ENCODE peak calls at places on chromosomes 3 and 15, in five cellular contexts. One of them, this sample, is unnamed.

GRCh38 chr15:53246404-53246803 is 456.3 kb upstream of the ONECUT1 start:
- DNase-seq in breast epithelium: no peak
- DNase-seq in gastrocnemius medialis: no peak
- DNase-seq in hepatocyte: no peak
- DNase-seq in lung: no peak
- DNase-seq in this sample: no peak

GRCh38 chr3:134941820-134942219 is 146.8 kb downstream of the EPHB1 start:
- DNase-seq in breast epithelium: no peak
- DNase-seq in lung: no peak
- DNase-seq in hepatocyte: no peak
- DNase-seq in gastrocnemius medialis: no peak
- DNase-seq in this sample: no peak

GRCh38 chr3:128683957-128684356 is 33.3 kb upstream of the RPN1 start:
- DNase-seq in hepatocyte: no peak
- DNase-seq in lung: no peak
- DNase-seq in gastrocnemius medialis: no peak
- DNase-seq in breast epithelium: no peak
- DNase-seq in this sample: no peak

GRCh38 chr15:84594617-84595290 is 6.1 kb upstream of the ZSCAN2 start:
- DNase-seq in gastrocnemius medialis: no peak
- DNase-seq in hepatocyte: peak; percentile 44
- DNase-seq in breast epithelium: no peak
- DNase-seq in lung: no peak
- DNase-seq in this sample: no peak

GRCh38 chr15:82066455-82066854 is 20.6 kb upstream of the MEX3B start:
- DNase-seq in gastrocnemius medialis: no peak
- DNase-seq in breast epithelium: no peak
- DNase-seq in hepatocyte: no peak
- DNase-seq in lung: no peak
- DNase-seq in this sample: no peak

GRCh38 chr3:165919284-165919683 is 82.1 kb upstream of the BCHE start:
- DNase-seq in breast epithelium: no peak
- DNase-seq in gastrocnemius medialis: no peak
- DNase-seq in hepatocyte: no peak
- DNase-seq in lung: no peak
- DNase-seq in this sample: no peak

GRCh38 chr3:169610888-169611291 is 52.6 kb downstream of the MECOM start:
- DNase-seq in breast epithelium: no peak
- DNase-seq in hepatocyte: no peak
- DNase-seq in lung: no peak
- DNase-seq in gastrocnemius medialis: no peak
- DNase-seq in this sample: no peak

GRCh38 chr15:57595011-57595866 is 3.5 kb downstream of the MYZAP start:
- DNase-seq in hepatocyte: peak; percentile 38
- DNase-seq in breast epithelium: no peak
- DNase-seq in lung: no peak
- DNase-seq in gastrocnemius medialis: no peak
- DNase-seq in this sample: no peak

GRCh38 chr3:185763347-185764010 is 61.4 kb downstream of the IGF2BP2 start:
- DNase-seq in hepatocyte: no peak
- DNase-seq in breast epithelium: no peak
- DNase-seq in lung: no peak
- DNase-seq in gastrocnemius medialis: no peak
- DNase-seq in this sample: no peak

GRCh38 chr3:30418443-30418842 is 188.0 kb upstream of the TGFBR2 start:
- DNase-seq in lung: no peak
- DNase-seq in gastrocnemius medialis: no peak
- DNase-seq in breast epithelium: no peak
- DNase-seq in hepatocyte: no peak
- DNase-seq in this sample: no peak

GRCh38 chr3:4492240-4493007 is 724 bp upstream of the ITPR1 start:
- DNase-seq in breast epithelium: peak; percentile 55
- DNase-seq in gastrocnemius medialis: peak; percentile 41
- DNase-seq in lung: peak; percentile 60
- DNase-seq in hepatocyte: peak; percentile 76
- DNase-seq in this sample: peak; percentile 74

GRCh38 chr3:72901840-72902239 is 14.0 kb downstream of the GXYLT2 start:
- DNase-seq in lung: no peak
- DNase-seq in gastrocnemius medialis: no peak
- DNase-seq in breast epithelium: no peak
- DNase-seq in hepatocyte: no peak
- DNase-seq in this sample: no peak

GRCh38 chr3:125014570-125015179 is 41.1 kb downstream of the HEG1 start:
- DNase-seq in breast epithelium: no peak
- DNase-seq in gastrocnemius medialis: no peak
- DNase-seq in lung: no peak
- DNase-seq in hepatocyte: no peak
- DNase-seq in this sample: no peak

GRCh38 chr3:47347217-47347801 is 33.5 kb upstream of the PTPN23 start:
- DNase-seq in breast epithelium: no peak
- DNase-seq in lung: no peak
- DNase-seq in hepatocyte: no peak
- DNase-seq in gastrocnemius medialis: no peak
- DNase-seq in this sample: no peak

GRCh38 chr3:184574552-184575430 is 13.2 kb downstream of the EPHB3 start:
- DNase-seq in lung: no peak
- DNase-seq in gastrocnemius medialis: no peak
- DNase-seq in hepatocyte: peak; percentile 58
- DNase-seq in breast epithelium: no peak
- DNase-seq in this sample: no peak

GRCh38 chr3:8841472-8841871 is 72.1 kb upstream of the OXTR start:
- DNase-seq in hepatocyte: no peak
- DNase-seq in lung: no peak
- DNase-seq in breast epithelium: no peak
- DNase-seq in gastrocnemius medialis: no peak
- DNase-seq in this sample: no peak

DNA sequence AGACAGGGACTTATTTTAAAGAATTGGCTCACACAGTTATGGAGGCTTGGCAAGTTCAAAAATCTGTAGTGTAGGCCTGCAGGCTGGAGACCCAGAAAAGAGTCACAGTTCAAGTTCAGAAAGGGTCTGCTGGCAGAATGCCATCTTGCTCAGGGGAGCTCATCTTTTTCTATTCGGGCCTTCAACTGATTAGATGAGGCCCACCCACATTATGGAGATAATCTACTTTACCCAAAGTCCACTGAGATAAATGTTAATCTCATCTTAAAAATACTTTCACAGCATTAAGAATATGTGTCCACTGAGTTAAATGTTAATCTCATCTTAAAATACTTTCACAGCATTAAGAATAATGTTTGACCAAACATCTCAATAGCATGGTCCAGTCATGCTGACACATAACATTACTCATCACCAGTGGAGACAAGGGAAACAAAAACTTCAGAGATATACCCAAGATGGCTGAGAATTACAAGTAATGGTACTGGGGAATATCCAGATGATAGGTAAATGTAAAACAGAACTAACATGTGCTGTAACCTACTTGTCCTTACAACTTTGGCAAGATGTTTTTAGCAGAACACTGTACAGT is 74.3 kb upstream of the STAC start:
- DNase-seq in breast epithelium: no peak
- DNase-seq in gastrocnemius medialis: no peak
- DNase-seq in hepatocyte: no peak
- DNase-seq in lung: no peak
- DNase-seq in this sample: no peak
- TF ChIP-seq CTCF in breast epithelium: no peak
- TF ChIP-seq CTCF in gastrocnemius medialis: no peak
- TF ChIP-seq CTCF in hepatocyte: no peak
- TF ChIP-seq CTCF in lung: no peak
- TF ChIP-seq CTCF in this sample: no peak

GRCh38 chr3:177522051-177522450 is 324.8 kb upstream of the TBL1XR1 start:
- DNase-seq in breast epithelium: no peak
- DNase-seq in lung: no peak
- DNase-seq in gastrocnemius medialis: no peak
- DNase-seq in hepatocyte: no peak
- DNase-seq in this sample: no peak

GRCh38 chr3:177523072-177523675 is 325.9 kb upstream of the TBL1XR1 start:
- DNase-seq in breast epithelium: no peak
- DNase-seq in hepatocyte: no peak
- DNase-seq in lung: no peak
- DNase-seq in gastrocnemius medialis: no peak
- DNase-seq in this sample: no peak

GRCh38 chr3:177524742-177525141 is 327.5 kb upstream of the TBL1XR1 start:
- DNase-seq in hepatocyte: no peak
- DNase-seq in lung: no peak
- DNase-seq in breast epithelium: no peak
- DNase-seq in gastrocnemius medialis: no peak
- DNase-seq in this sample: no peak

GRCh38 chr3:177525414-177525813 is 328.1 kb upstream of the TBL1XR1 start:
- DNase-seq in lung: no peak
- DNase-seq in breast epithelium: no peak
- DNase-seq in hepatocyte: no peak
- DNase-seq in gastrocnemius medialis: no peak
- DNase-seq in this sample: no peak

GRCh38 chr3:177523991-177524438 is 326.7 kb upstream of the TBL1XR1 start:
- DNase-seq in lung: no peak
- DNase-seq in breast epithelium: no peak
- DNase-seq in gastrocnemius medialis: no peak
- DNase-seq in hepatocyte: peak; percentile 59
- DNase-seq in this sample: no peak
- H3K9me3 ChIP-seq in lung: peaks cover 4% of the 10 kb centered on the region
- H3K9me3 ChIP-seq in breast epithelium: no peaks in the 10 kb centered on the region
- H3K9me3 ChIP-seq in gastrocnemius medialis: no peaks in the 10 kb centered on the region
- H3K9me3 ChIP-seq in hepatocyte: no peaks in the 10 kb centered on the region
- H3K9me3 ChIP-seq in this sample: no peaks in the 10 kb centered on the region

GRCh38 chr3:98856724-98857123 is 44.8 kb downstream of the DCBLD2 start:
- DNase-seq in lung: no peak
- DNase-seq in hepatocyte: no peak
- DNase-seq in breast epithelium: no peak
- DNase-seq in gastrocnemius medialis: no peak
- DNase-seq in this sample: no peak

DNA sequence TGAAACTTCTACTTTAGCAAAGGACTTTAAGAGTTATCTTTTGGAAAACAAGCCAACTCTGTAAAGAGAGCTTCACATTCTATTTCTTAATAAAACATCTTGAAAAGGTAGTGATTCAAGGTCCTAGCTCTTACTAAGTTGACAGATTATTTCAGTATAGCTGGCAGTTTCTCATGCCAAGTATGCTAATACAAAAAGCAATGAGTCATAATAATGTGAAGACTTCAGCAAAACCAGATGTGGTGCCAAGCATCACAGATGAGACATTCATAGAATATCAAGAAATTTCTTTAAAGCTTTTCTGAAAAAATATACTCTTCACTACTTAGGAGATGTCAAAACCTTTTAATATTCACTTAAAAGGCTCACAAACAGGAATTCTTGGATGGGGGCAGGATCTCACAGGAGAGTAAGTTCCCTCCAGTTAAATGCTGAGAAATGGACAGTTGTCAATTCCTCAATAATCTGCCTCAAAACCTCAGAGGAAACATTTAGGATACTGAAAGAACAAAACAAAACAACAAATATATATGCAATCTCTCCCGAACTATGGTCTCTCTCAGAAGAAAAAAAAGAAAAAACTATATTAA is 45.6 kb downstream of the DCBLD2 start:
- DNase-seq in hepatocyte: no peak
- DNase-seq in lung: no peak
- DNase-seq in gastrocnemius medialis: no peak
- DNase-seq in breast epithelium: no peak
- DNase-seq in this sample: no peak
- H3K4me3 ChIP-seq in hepatocyte: no peak overlapping the region
- H3K4me3 ChIP-seq in lung: no peak overlapping the region
- H3K4me3 ChIP-seq in gastrocnemius medialis: no peak overlapping the region
- H3K4me3 ChIP-seq in breast epithelium: no peak overlapping the region
- H3K4me3 ChIP-seq in this sample: no peak overlapping the region

GRCh38 chr3:56408761-56409196 is 59.5 kb downstream of the ERC2 start:
- DNase-seq in gastrocnemius medialis: no peak
- DNase-seq in hepatocyte: no peak
- DNase-seq in breast epithelium: no peak
- DNase-seq in lung: no peak
- DNase-seq in this sample: no peak

GRCh38 chr3:56411147-56411546 is 57.1 kb downstream of the ERC2 start:
- DNase-seq in lung: no peak
- DNase-seq in gastrocnemius medialis: no peak
- DNase-seq in breast epithelium: no peak
- DNase-seq in hepatocyte: no peak
- DNase-seq in this sample: no peak

GRCh38 chr3:56415672-56416071 is 52.6 kb downstream of the ERC2 start:
- DNase-seq in gastrocnemius medialis: no peak
- DNase-seq in hepatocyte: no peak
- DNase-seq in lung: no peak
- DNase-seq in breast epithelium: no peak
- DNase-seq in this sample: no peak

GRCh38 chr3:56413911-56414310 is 54.4 kb downstream of the ERC2 start:
- DNase-seq in hepatocyte: peak; percentile 45
- DNase-seq in breast epithelium: no peak
- DNase-seq in lung: no peak
- DNase-seq in gastrocnemius medialis: no peak
- DNase-seq in this sample: no peak

GRCh38 chr3:56410576-56410975 is 57.7 kb downstream of the ERC2 start:
- DNase-seq in breast epithelium: no peak
- DNase-seq in lung: no peak
- DNase-seq in gastrocnemius medialis: no peak
- DNase-seq in hepatocyte: no peak
- DNase-seq in this sample: no peak
- TF ChIP-seq CTCF in breast epithelium: no peak
- TF ChIP-seq CTCF in lung: no peak
- TF ChIP-seq CTCF in gastrocnemius medialis: no peak
- TF ChIP-seq CTCF in hepatocyte: no peak
- TF ChIP-seq CTCF in this sample: no peak

DNA sequence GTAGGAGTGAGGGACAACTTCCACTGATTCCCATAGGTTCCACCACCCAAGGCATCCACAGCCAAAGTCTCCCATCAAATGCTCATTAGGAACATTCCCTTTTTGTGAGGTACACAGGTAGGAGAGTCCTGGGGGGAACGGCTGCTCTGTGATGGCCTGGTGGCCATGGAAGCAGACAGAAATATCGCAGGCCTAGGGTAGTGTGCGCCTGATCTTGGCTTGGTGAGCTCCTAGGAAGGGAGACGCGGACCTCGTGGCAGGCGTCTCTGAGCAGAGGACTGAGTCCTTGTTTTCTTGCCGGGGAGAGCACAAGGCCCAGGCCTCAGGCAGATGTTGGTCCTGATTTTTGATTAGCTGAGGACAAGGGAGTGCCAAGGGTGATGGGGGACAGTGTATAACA is 99.5 kb downstream of the SNRPN start:
- DNase-seq in lung: peak; percentile 24
- DNase-seq in hepatocyte: no peak
- DNase-seq in breast epithelium: peak; percentile 9
- DNase-seq in gastrocnemius medialis: no peak
- DNase-seq in this sample: no peak
- H3K9me3 ChIP-seq in lung: peaks cover 95% of the 10 kb centered on the region
- H3K9me3 ChIP-seq in hepatocyte: peaks cover 60% of the 10 kb centered on the region
- H3K9me3 ChIP-seq in breast epithelium: peaks cover 98% of the 10 kb centered on the region
- H3K9me3 ChIP-seq in gastrocnemius medialis: peaks cover 95% of the 10 kb centered on the region
- H3K9me3 ChIP-seq in this sample: peaks cover 100% of the 10 kb centered on the region

GRCh38 chr15:43859546-43859945 is 32.7 kb downstream of the WDR76 start:
- DNase-seq in hepatocyte: no peak
- DNase-seq in gastrocnemius medialis: no peak
- DNase-seq in breast epithelium: no peak
- DNase-seq in lung: no peak
- DNase-seq in this sample: no peak
- H3K4me3 ChIP-seq in hepatocyte: no peak overlapping the region
- H3K4me3 ChIP-seq in gastrocnemius medialis: no peak overlapping the region
- H3K4me3 ChIP-seq in breast epithelium: no peak overlapping the region
- H3K4me3 ChIP-seq in lung: no peak overlapping the region
- H3K4me3 ChIP-seq in this sample: no peak overlapping the region

GRCh38 chr3:48918388-48919214 is at the start of gene ARIH2:
- DNase-seq in lung: peak; percentile 93
- DNase-seq in gastrocnemius medialis: peak; percentile 86
- DNase-seq in breast epithelium: peak; percentile 85
- DNase-seq in hepatocyte: peak; percentile 96
- DNase-seq in this sample: peak; percentile 95
- TF ChIP-seq CTCF in lung: no peak
- TF ChIP-seq CTCF in gastrocnemius medialis: peak; percentile 38
- TF ChIP-seq CTCF in breast epithelium: no peak
- TF ChIP-seq CTCF in hepatocyte: no peak
- TF ChIP-seq CTCF in this sample: peak; percentile 27